ENCODE peak calls at places on chromosomes 11 and 22, in eight cellular contexts. Z, N, R, Y, W, M, U and T are unnamed samples.

GRCh38 chr22:23781533-23781932 is 5.2 kb upstream of the SMARCB1 start:
- DNase-seq in Z (peak; percentile 21), N (peak; percentile 65), R (no peak), Y (no peak), W (peak; percentile 60), M (no peak), U (peak; percentile 72), T (peak; percentile 79)

GRCh38 chr11:88169481-88169880 is 5.8 kb downstream of the RAB38 start:
- DNase-seq in Z (no peak), N (no peak), R (no peak), Y (no peak), W (no peak), M (no peak), U (no peak), T (peak; percentile 48)

GRCh38 chr22:26586556-26587325 is 3.2 kb downstream of the TPST2 start:
- DNase-seq in Z (no peak), N (no peak), R (no peak), Y (no peak), W (no peak), M (no peak), U (no peak), T (no peak)

GRCh38 chr11:1130276-1131032 is 27.3 kb upstream of the MUC5AC start:
- DNase-seq in Z (no peak), N (no peak), R (no peak), Y (no peak), W (no peak), M (no peak), U (no peak), T (no peak)

GRCh38 chr11:17559341-17560087 is 12.5 kb downstream of the OTOG start:
- DNase-seq in Z (no peak), N (no peak), R (no peak), Y (no peak), W (no peak), M (no peak), U (peak; percentile 15), T (no peak)

GRCh38 chr11:61512435-61512834 is 3.9 kb downstream of the LRRC10B start:
- DNase-seq in Z (no peak), N (no peak), R (no peak), Y (no peak), W (no peak), M (no peak), U (no peak), T (no peak)

GRCh38 chr11:107898270-107898669 is 30.0 kb upstream of the RAB39A start:
- DNase-seq in Z (no peak), N (peak; percentile 67), R (no peak), Y (no peak), W (peak; percentile 65), M (no peak), U (peak; percentile 58), T (peak; percentile 62)

GRCh38 chr11:67025750-67026149 is 2.8 kb downstream of the SYT12 start:
- DNase-seq in Z (no peak), N (no peak), R (no peak), Y (no peak), W (no peak), M (no peak), U (no peak), T (no peak)

GRCh38 chr11:4798427-4799183 is 5.6 kb downstream of the OR52R1 start:
- DNase-seq in Z (no peak), N (no peak), R (no peak), Y (no peak), W (no peak), M (no peak), U (no peak), T (no peak)

GRCh38 chr22:47080100-47080499 is 317.6 kb downstream of the TBC1D22A start:
- DNase-seq in Z (no peak), N (no peak), R (no peak), Y (no peak), W (no peak), M (no peak), U (no peak), T (no peak)

GRCh38 chr11:110903378-110903777 is 191.1 kb upstream of the ARHGAP20 start:
- DNase-seq in Z (no peak), N (no peak), R (no peak), Y (no peak), W (no peak), M (no peak), U (no peak), T (no peak)